ENCODE peak calls at places on chromosomes 3 and 15, in six cellular contexts. D is IMR-90, K is fibroblast of villous mesenchyme, C is WERI-Rb-1, L is HCT116, U is right atrium auricular region. F is an unnamed sample.
A peak's percentile ranks its signal among the peaks of the same experiment; 100 is the strongest.

GRCh38 chr15:93470042-93470441 is 381.0 kb upstream of the RGMA start:
- DNase-seq in D (no peak), K (no peak), C (no peak), L (no peak), U (no peak), F (no peak)

GRCh38 chr3:126546549-126547239 is 12.0 kb downstream of the C3orf22 start:
- DNase-seq in D (no peak), K (no peak), C (peak; percentile 10), L (no peak), U (no peak), F (no peak)

GRCh38 chr15:59741274-59741906 is 52.3 kb upstream of the BNIP2 start:
- DNase-seq in D (no peak), K (peak; percentile 15), C (peak; percentile 75), L (peak; percentile 15), U (no peak), F (peak; percentile 15)

GRCh38 chr15:31274496-31275330 is 51.9 kb upstream of the KLF13 start:
- DNase-seq in D (peak; percentile 3), K (peak; percentile 48), C (no peak), L (no peak), U (peak; percentile 52), F (no peak)

GRCh38 chr15:31067890-31068603 is 33.5 kb downstream of the TRPM1 start:
- DNase-seq in D (no peak), K (no peak), C (no peak), L (no peak), U (peak; percentile 21), F (no peak)

GRCh38 chr15:42528970-42529369 is 19.6 kb downstream of the LRRC57 start:
- DNase-seq in D (peak; percentile 45), K (peak; percentile 71), C (no peak), L (no peak), U (no peak), F (no peak)

GRCh38 chr3:104598848-104599501 is 767.7 kb upstream of the ALCAM start:
- DNase-seq in D (no peak), K (no peak), C (no peak), L (no peak), U (no peak), F (no peak)

GRCh38 chr3:12706504-12707253 is 42.8 kb upstream of the RAF1 start:
- DNase-seq in D (peak; percentile 74), K (peak; percentile 68), C (peak; percentile 83), L (peak; percentile 78), U (peak; percentile 70), F (peak; percentile 68)

GRCh38 chr3:143158549-143158988 is 39.0 kb downstream of the CHST2 start:
- DNase-seq in D (peak; percentile 59), K (peak; percentile 52), C (no peak), L (no peak), U (no peak), F (peak; percentile 48)

GRCh38 chr15:51030649-51031316 is 63.9 kb downstream of the TNFAIP8L3 start:
- DNase-seq in D (peak; percentile 92), K (peak; percentile 56), C (no peak), L (no peak), U (no peak), F (peak; percentile 73)

GRCh38 chr3:108552267-108553159 is 36.7 kb downstream of the CIP2A start:
- DNase-seq in D (peak; percentile 56), K (peak; percentile 65), C (no peak), L (peak; percentile 19), U (no peak), F (peak; percentile 81)

GRCh38 chr15:58529041-58529440 is 97.2 kb downstream of the LIPC start:
- DNase-seq in D (no peak), K (no peak), C (no peak), L (no peak), U (no peak), F (peak; percentile 26)

GRCh38 chr15:92603278-92603677 is 52.3 kb downstream of the FAM174B start:
- DNase-seq in D (no peak), K (no peak), C (no peak), L (no peak), U (no peak), F (no peak)

GRCh38 chr3:42216302-42216701 is 49.7 kb downstream of the CCK start:
- DNase-seq in D (no peak), K (no peak), C (no peak), L (no peak), U (no peak), F (no peak)

GRCh38 chr3:52415769-52416168 is 29.1 kb downstream of the SEMA3G start:
- DNase-seq in D (no peak), K (no peak), C (no peak), L (no peak), U (no peak), F (no peak)

GRCh38 chr3:27653803-27654558 is 68.1 kb downstream of the EOMES start:
- DNase-seq in D (no peak), K (no peak), C (no peak), L (no peak), U (no peak), F (no peak)

GRCh38 chr3:12484983-12485327 is 675 bp downstream of the TSEN2 start:
- DNase-seq in D (no peak), K (no peak), C (no peak), L (no peak), U (no peak), F (no peak)

GRCh38 chr15:89772933-89773583 is 3.1 kb upstream of the MESP2 start:
- DNase-seq in D (peak; percentile 65), K (peak; percentile 14), C (no peak), L (peak; percentile 29), U (no peak), F (peak; percentile 53)

GRCh38 chr3:188978772-188979171 is 193.0 kb upstream of the TPRG1 start:
- DNase-seq in D (peak; percentile 78), K (peak; percentile 69), C (no peak), L (no peak), U (no peak), F (peak; percentile 43)

GRCh38 chr3:141682007-141682406 is 56.1 kb upstream of the RNF7 start:
- DNase-seq in D (no peak), K (no peak), C (no peak), L (no peak), U (no peak), F (no peak)

GRCh38 chr3:113697192-113698090 is 999 bp upstream of the USF3 start:
- DNase-seq in D (peak; percentile 34), K (peak; percentile 63), C (no peak), L (no peak), U (no peak), F (peak; percentile 35)

GRCh38 chr15:39511915-39512260 is 69.0 kb upstream of the THBS1 start:
- DNase-seq in D (peak; percentile 82), K (peak; percentile 69), C (no peak), L (no peak), U (no peak), F (no peak)

GRCh38 chr3:17941766-17942165 is 199.3 kb upstream of the TBC1D5 start:
- DNase-seq in D (no peak), K (peak; percentile 4), C (no peak), L (no peak), U (no peak), F (no peak)

GRCh38 chr3:133369041-133369440 is 30.8 kb upstream of the BFSP2 start:
- DNase-seq in D (no peak), K (no peak), C (no peak), L (no peak), U (no peak), F (no peak)

GRCh38 chr15:32028921-32029320 is 1.4 kb upstream of the CHRNA7 start:
- DNase-seq in D (no peak), K (no peak), C (peak; percentile 64), L (no peak), U (no peak), F (no peak)

GRCh38 chr3:147945968-147946519 is 536.9 kb downstream of the ZIC1 start:
- DNase-seq in D (peak; percentile 95), K (peak; percentile 88), C (no peak), L (peak; percentile 32), U (peak; percentile 64), F (peak; percentile 94)

GRCh38 chr3:86738684-86739083 is 252.3 kb downstream of the VGLL3 start:
- DNase-seq in D (no peak), K (no peak), C (no peak), L (no peak), U (no peak), F (no peak)

GRCh38 chr15:33313491-33313890 is 2.7 kb downstream of the RYR3 start:
- DNase-seq in D (no peak), K (no peak), C (no peak), L (no peak), U (no peak), F (no peak)

GRCh38 chr15:33311312-33311971 is 675 bp downstream of the RYR3 start:
- DNase-seq in D (no peak), K (no peak), C (peak; percentile 59), L (no peak), U (no peak), F (no peak)

GRCh38 chr15:33314115-33314514 is 3.3 kb downstream of the RYR3 start:
- DNase-seq in D (no peak), K (no peak), C (no peak), L (no peak), U (no peak), F (no peak)

GRCh38 chr15:33309602-33310276 is 1.0 kb upstream of the RYR3 start:
- DNase-seq in D (no peak), K (no peak), C (peak; percentile 73), L (no peak), U (no peak), F (no peak)

GRCh38 chr15:33310481-33311311 is at the start of gene RYR3:
- DNase-seq in D (no peak), K (no peak), C (peak; percentile 83), L (no peak), U (no peak), F (no peak)
- H3K4me3 ChIP-seq in D (no peak within 1 kb of the TSS), K (no peak within 1 kb of the TSS), C (peak within 1 kb of the TSS; percentile 44), L (no peak within 1 kb of the TSS), U (peak within 1 kb of the TSS; percentile 43), F (no peak within 1 kb of the TSS)

GRCh38 chr3:48989126-48989795 is 780 bp upstream of the P4HTM start:
- DNase-seq in D (peak; percentile 4), K (peak; percentile 10), C (no peak), L (no peak), U (no peak), F (no peak)
- H3K4me3 ChIP-seq in D (peak overlapping the region; percentile 72), K (peak overlapping the region; percentile 79), C (peak overlapping the region; percentile 49), L (peak overlapping the region; percentile 76), U (peak overlapping the region; percentile 90), F (peak overlapping the region; percentile 89)

DNA sequence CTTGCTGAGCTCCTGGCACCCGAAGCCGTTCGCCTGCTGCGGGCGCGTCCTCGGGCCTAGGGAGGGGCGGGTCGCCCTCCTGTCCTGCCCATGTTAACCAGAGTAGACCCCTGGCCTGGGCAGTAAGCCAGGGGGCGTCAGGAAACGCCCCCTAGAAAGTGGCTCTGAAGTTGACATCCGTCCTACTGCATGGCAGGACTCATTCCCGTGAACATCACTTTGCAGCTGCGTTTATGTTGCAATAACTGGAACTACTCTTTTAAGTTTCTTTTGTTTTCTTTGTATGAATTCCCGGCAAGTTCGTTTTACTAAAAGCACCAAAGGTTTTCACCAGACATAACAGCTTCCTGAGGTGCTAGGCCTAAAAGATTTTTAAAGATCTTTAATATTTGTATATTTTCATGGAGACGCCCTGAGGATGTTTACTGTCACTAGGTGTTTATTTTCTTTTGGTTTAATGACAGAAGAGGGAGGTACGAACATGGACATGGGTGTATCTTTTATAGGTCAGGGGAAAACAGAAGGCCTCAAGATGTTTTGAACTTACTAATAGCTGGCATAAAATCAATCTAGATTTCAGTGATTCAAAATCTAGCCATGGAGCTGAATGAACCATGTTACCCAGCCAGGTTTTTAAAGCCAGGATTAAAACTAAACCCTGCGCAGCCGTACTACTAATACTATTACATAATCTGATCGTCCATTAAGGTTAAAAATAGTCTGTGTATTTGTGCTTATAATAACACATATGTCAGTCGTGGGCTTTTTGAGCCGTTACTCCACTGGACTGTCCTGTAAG is 1.0 kb downstream of the C15orf61 start:
- DNase-seq in D (peak; percentile 51), K (peak; percentile 77), C (peak; percentile 35), L (no peak), U (no peak), F (peak; percentile 72)
- H3K4me3 ChIP-seq in D (peak overlapping the region; percentile 79), K (peak overlapping the region; percentile 78), C (peak overlapping the region; percentile 70), L (peak overlapping the region; percentile 91), U (peak overlapping the region; percentile 73), F (peak overlapping the region; percentile 86)

GRCh38 chr3:195548496-195548895 is 5.4 kb upstream of the PPP1R2 start:
- DNase-seq in D (no peak), K (no peak), C (no peak), L (no peak), U (no peak), F (no peak)
- H3K4me3 ChIP-seq in D (no peak overlapping the region), K (no peak overlapping the region), C (no peak overlapping the region), L (no peak overlapping the region), U (no peak overlapping the region), F (no peak overlapping the region)

F was measured in fibroblast of the aortic adventitia.